ENCODE peak calls at places on chromosomes 5 and 9, in four cellular contexts. S is coronary artery, Z is tibial nerve, N is H9. F is an unnamed sample.

GRCh38 chr9:134010774-134011173 is 14.5 kb upstream of the BRD3OS start:
- DNase-seq in S (no peak), Z (no peak), N (no peak), F (no peak)

GRCh38 chr9:133285252-133285775 is 10.3 kb upstream of the ABO start:
- DNase-seq in S (no peak), Z (no peak), N (no peak), F (no peak)

GRCh38 chr5:177327539-177328522 is 16.1 kb upstream of the MXD3 start:
- DNase-seq in S (no peak), Z (no peak), N (peak; percentile 30), F (no peak)

GRCh38 chr5:45417285-45417996 is 278.7 kb downstream of the HCN1 start:
- DNase-seq in S (no peak), Z (no peak), N (no peak), F (no peak)

GRCh38 chr9:135773677-135774238 is 71.8 kb downstream of the KCNT1 start:
- DNase-seq in S (no peak), Z (no peak), N (no peak), F (no peak)

GRCh38 chr5:53917095-53917494 is 356.7 kb downstream of the NDUFS4 start:
- DNase-seq in S (no peak), Z (no peak), N (no peak), F (no peak)

GRCh38 chr5:67971223-67971830 is 244.2 kb upstream of the PIK3R1 start:
- DNase-seq in S (no peak), Z (no peak), N (no peak), F (no peak)

GRCh38 chr5:6943197-6943596 is 230.0 kb downstream of the TENT4A start:
- DNase-seq in S (no peak), Z (no peak), N (no peak), F (no peak)

GRCh38 chr5:112146323-112146848 is 272.7 kb downstream of the EPB41L4A start:
- DNase-seq in S (no peak), Z (no peak), N (no peak), F (no peak)

GRCh38 chr9:72401396-72401795 is 36.4 kb upstream of the ZFAND5 start:
- DNase-seq in S (no peak), Z (no peak), N (no peak), F (no peak)

GRCh38 chr9:134602547-134603362 is 38.8 kb upstream of the COL5A1 start:
- DNase-seq in S (peak; percentile 84), Z (no peak), N (peak; percentile 55), F (no peak)

GRCh38 chr9:79660615-79661014 is 88.8 kb downstream of the TLE4 start:
- DNase-seq in S (no peak), Z (no peak), N (no peak), F (peak; percentile 30)

GRCh38 chr9:127449332-127449966 is 1.8 kb downstream of the RPL12 start:
- DNase-seq in S (no peak), Z (no peak), N (no peak), F (no peak)

GRCh38 chr5:139439013-139439903 is at the start of gene DNAJC18:
- DNase-seq in S (peak; percentile 93), Z (peak; percentile 84), N (peak; percentile 97), F (peak; percentile 95)

GRCh38 chr9:121286973-121287721 is 19.2 kb downstream of the GSN start:
- DNase-seq in S (peak; percentile 94), Z (peak; percentile 84), N (peak; percentile 94), F (no peak)

GRCh38 chr9:83422512-83422911 is 115.7 kb downstream of the FRMD3 start:
- DNase-seq in S (no peak), Z (no peak), N (no peak), F (no peak)

GRCh38 chr5:96344678-96345612 is 88.1 kb downstream of the PCSK1 start:
- DNase-seq in S (no peak), Z (no peak), N (no peak), F (no peak)

GRCh38 chr9:73149371-73150067 is 2.1 kb upstream of the ANXA1 start:
- DNase-seq in S (no peak), Z (no peak), N (no peak), F (no peak)

GRCh38 chr9:101977614-101978210 is 239.3 kb upstream of the GRIN3A start:
- DNase-seq in S (no peak), Z (no peak), N (no peak), F (no peak)

GRCh38 chr5:32138839-32139493 is 35.2 kb downstream of the GOLPH3 start:
- DNase-seq in S (no peak), Z (no peak), N (no peak), F (no peak)

GRCh38 chr9:20564650-20565049 is 57.6 kb downstream of the MLLT3 start:
- DNase-seq in S (no peak), Z (no peak), N (no peak), F (no peak)

GRCh38 chr9:33458444-33458843 is 11.1 kb upstream of the AQP3 start:
- DNase-seq in S (no peak), Z (no peak), N (no peak), F (no peak)

GRCh38 chr9:91884746-91885687 is 65.0 kb downstream of the ROR2 start:
- DNase-seq in S (no peak), Z (no peak), N (peak; percentile 61), F (no peak)

GRCh38 chr9:14103115-14103514 is 210.8 kb downstream of the NFIB start:
- DNase-seq in S (no peak), Z (no peak), N (no peak), F (no peak)

GRCh38 chr9:131307974-131308373 is 18.5 kb downstream of the PLPP7 start:
- DNase-seq in S (no peak), Z (no peak), N (no peak), F (no peak)

GRCh38 chr9:122546196-122546595 is 6.7 kb upstream of the OR1N2 start:
- DNase-seq in S (no peak), Z (no peak), N (no peak), F (no peak)

GRCh38 chr9:34547960-34548603 is 25.3 kb upstream of the ENHO start:
- DNase-seq in S (peak; percentile 75), Z (peak; percentile 37), N (peak; percentile 83), F (peak; percentile 87)

GRCh38 chr9:88481933-88482332 is 53.0 kb upstream of the NXNL2 start:
- DNase-seq in S (no peak), Z (no peak), N (no peak), F (no peak)

GRCh38 chr9:102398205-102398604 is 596.9 kb upstream of the CYLC2 start:
- DNase-seq in S (no peak), Z (no peak), N (no peak), F (no peak)

GRCh38 chr9:129761901-129762359 is 9.1 kb upstream of the PTGES start:
- DNase-seq in S (no peak), Z (no peak), N (peak; percentile 55), F (peak; percentile 29)

GRCh38 chr5:150694638-150695037 is 6.2 kb downstream of the RBM22 start:
- DNase-seq in S (no peak), Z (no peak), N (no peak), F (no peak)

DNA sequence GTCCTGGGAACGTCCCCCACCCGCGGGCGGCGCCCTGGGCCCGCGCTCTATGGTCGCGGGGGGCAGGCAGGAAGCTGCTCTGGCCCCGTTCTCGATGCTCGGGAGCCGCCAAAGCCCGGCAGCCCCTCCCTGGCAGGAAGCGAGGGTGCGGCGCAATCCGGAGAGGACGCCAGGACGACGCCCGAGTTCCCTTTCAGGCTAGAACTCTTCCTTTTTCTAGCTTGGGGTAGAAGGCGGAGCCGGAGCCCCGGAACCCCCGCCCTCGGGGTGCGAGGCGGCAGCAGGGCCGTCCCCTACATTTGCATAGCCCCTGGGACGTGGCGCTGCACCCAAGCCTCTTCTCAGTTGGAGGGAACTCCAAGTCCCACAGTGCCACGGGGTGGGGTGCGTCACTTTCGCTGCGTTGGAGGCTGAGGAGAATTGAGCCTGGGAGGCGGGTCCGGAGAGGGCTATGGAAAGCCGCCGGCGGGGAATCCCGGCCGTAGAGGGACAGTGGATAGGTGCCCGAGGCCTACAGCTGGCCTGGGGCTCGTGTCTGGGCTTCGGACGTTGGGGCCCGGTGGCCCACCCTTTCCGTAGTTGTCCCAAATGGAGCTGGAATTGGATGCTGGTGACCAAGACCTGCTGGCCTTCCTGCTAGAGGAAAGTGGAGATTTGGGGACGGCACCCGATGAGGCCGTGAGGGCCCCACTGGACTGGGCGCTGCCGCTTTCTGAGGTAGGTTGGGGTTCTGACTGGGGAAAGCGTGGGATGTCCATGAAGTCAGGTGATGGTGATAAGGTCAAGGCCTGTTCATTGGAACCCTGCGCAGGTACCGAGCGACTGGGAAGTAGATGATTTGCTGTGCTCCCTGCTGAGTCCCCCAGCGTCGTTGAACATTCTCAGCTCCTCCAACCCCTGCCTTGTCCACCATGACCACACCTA is at the start of the genes CREB3 and TLN1:
- DNase-seq in S (peak; percentile 100), Z (peak; percentile 94), N (peak; percentile 97), F (peak; percentile 92)
- TF ChIP-seq CTCF in S (no peak), Z (no peak), N (no peak), F (no peak)

GRCh38 chr9:108443741-108444140 is 412.0 kb downstream of the ACTL7B start:
- DNase-seq in S (no peak), Z (no peak), N (no peak), F (no peak)

GRCh38 chr9:108439967-108440366 is 415.8 kb downstream of the ACTL7B start:
- DNase-seq in S (no peak), Z (no peak), N (no peak), F (no peak)

GRCh38 chr9:108443278-108443633 is 412.5 kb downstream of the ACTL7B start:
- DNase-seq in S (no peak), Z (no peak), N (no peak), F (no peak)

GRCh38 chr9:108442604-108443277 is 413.0 kb downstream of the ACTL7B start:
- DNase-seq in S (no peak), Z (no peak), N (no peak), F (no peak)

DNA sequence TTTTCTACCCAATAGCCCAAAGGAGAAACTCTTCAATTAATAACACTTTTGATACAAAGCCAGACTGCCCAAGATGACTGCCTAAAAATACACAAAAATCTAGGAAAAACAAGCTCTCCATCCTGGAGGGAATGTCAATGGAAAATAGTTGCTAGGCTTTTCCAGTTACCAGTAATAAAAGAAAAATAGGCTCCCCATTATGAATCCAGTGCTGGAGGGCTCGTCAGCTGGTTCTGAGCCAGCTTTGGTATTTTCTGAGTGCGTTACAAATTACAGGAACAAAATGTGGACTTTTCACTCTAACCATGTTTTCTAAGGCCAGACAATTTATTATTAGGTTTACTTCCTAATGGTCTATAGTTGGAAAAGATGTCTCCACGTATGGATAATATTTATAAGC is 414.5 kb downstream of the ACTL7B start:
- DNase-seq in S (no peak), Z (no peak), N (no peak), F (no peak)
- TF ChIP-seq CTCF in S (no peak), Z (no peak), N (no peak), F (no peak)

DNA sequence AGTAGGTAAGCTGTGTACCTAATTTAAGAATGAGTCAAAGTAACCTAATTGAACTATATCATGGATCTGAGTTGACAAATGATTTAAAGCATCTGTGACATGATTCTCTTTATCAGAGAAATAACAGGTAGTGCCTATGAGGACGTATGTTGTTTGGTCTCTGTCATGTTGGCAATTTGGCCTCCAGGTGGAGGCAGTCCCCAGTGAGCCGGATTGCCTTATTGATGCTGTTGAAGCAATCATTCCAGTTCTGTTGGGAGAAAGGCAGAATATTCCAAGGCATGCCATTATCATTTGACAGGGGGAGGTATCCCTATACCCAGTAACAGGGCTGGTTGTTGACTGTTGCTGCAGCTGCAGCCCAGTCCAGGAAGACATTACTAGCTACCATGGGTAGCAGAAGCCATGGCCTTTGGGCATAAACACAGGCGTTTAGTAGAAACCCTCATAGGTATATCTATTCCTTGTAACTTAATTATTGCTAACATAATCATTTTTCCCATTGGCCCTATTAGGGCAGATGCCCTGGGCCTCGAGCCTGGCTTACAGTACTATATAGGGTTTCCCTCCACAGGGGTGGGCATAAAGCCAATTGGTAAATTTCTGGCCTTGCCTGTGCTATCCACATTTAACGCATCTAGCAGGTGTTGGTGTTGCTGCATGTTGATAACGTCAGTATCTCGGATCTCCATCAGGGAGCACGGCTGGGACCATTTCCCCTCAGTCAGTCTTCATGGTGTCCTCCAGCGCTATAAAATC is 12.2 kb upstream of the SLC22A4 start:
- DNase-seq in S (no peak), Z (no peak), N (peak; percentile 16), F (no peak)
- TF ChIP-seq CTCF in S (no peak), Z (no peak), N (peak; percentile 16), F (no peak)

GRCh38 chr5:77957-78804 is 13.8 kb upstream of the PLEKHG4B start:
- DNase-seq in S (peak; percentile 62), Z (no peak), N (no peak), F (no peak)
- TF ChIP-seq CTCF in S (no peak), Z (no peak), N (peak; percentile 52), F (no peak)